ENCODE peak calls at places on chromosomes 5 and 9, in ten cellular contexts. P, V, O, I, W, U, J, H, F and M are unnamed samples.

GRCh38 chr9:133609311-133610098 is at the start of gene FAM163B:
- DNase-seq in O (no peak), J (no peak), P (no peak), H (peak), I (peak), U (no peak), F (peak), V (peak), W (peak), M (no peak)

GRCh38 chr9:94881023-94881422 is 154.5 kb downstream of the AOPEP start:
- DNase-seq in U (no peak), F (no peak), H (peak), J (no peak), P (no peak), O (no peak), W (peak), V (no peak), I (no peak), M (no peak)

GRCh38 chr5:95471922-95472321 is 80.8 kb downstream of the FAM81B start:
- DNase-seq in U (no peak), I (no peak), O (no peak), W (peak), F (no peak), H (peak), V (no peak), J (no peak), P (no peak), M (no peak)

GRCh38 chr5:34490501-34491250 is 165.5 kb upstream of the RAI14 start:
- DNase-seq in F (no peak), P (no peak), J (peak), U (no peak), I (no peak), V (no peak), O (no peak), H (peak), W (no peak), M (no peak)

GRCh38 chr9:132591751-132592314 is 9.4 kb downstream of the BARHL1 start:
- DNase-seq in I (no peak), V (no peak), F (no peak), J (no peak), P (no peak), W (no peak), U (no peak), O (no peak), H (no peak), M (no peak)

GRCh38 chr5:16457451-16457850 is 8.1 kb downstream of the ZNF622 start:
- DNase-seq in W (no peak), P (no peak), U (no peak), F (no peak), H (peak), I (no peak), O (no peak), J (no peak), V (no peak), M (no peak)

GRCh38 chr5:14406554-14406849 is 175.1 kb upstream of the OTULINL start:
- DNase-seq in V (no peak), W (peak), U (no peak), P (no peak), H (peak), F (no peak), I (no peak), J (no peak), O (no peak), M (no peak)

GRCh38 chr5:169265888-169266287 is 35.1 kb downstream of the SLIT3 start:
- DNase-seq in O (no peak), W (no peak), F (no peak), H (peak), P (no peak), I (no peak), U (no peak), J (no peak), V (no peak), M (no peak)

GRCh38 chr5:42943931-42944631 is 96.0 kb downstream of the ANXA2R start:
- DNase-seq in F (peak), H (no peak), I (no peak), V (no peak), P (no peak), O (no peak), J (no peak), W (no peak), U (no peak), M (no peak)

GRCh38 chr9:120344230-120344629 is 235.7 kb downstream of the CDK5RAP2 start:
- DNase-seq in H (peak), W (peak), I (no peak), P (no peak), F (no peak), V (no peak), O (peak), U (no peak), J (no peak), M (no peak)

GRCh38 chr5:98309785-98310566 is 463.5 kb upstream of the RGMB start:
- DNase-seq in I (no peak), J (no peak), U (peak), O (peak), P (no peak), W (peak), H (peak), V (no peak), F (peak), M (peak)

GRCh38 chr5:83831834-83832233 is 111.2 kb upstream of the HAPLN1 start:
- DNase-seq in W (no peak), F (no peak), U (no peak), O (no peak), I (no peak), H (no peak), V (no peak), P (no peak), J (no peak), M (no peak)

GRCh38 chr5:52800394-52801213 is 12.9 kb downstream of the ITGA1 start:
- DNase-seq in I (peak), W (peak), O (no peak), V (peak), U (no peak), J (peak), H (peak), P (peak), F (peak), M (no peak)

GRCh38 chr5:95591490-95591901 is 28.4 kb upstream of the GPR150 start:
- DNase-seq in O (no peak), F (no peak), I (no peak), W (peak), H (peak), V (no peak), U (no peak), J (no peak), P (no peak), M (peak)

GRCh38 chr5:140153255-140153654 is 21.7 kb upstream of the CYSTM1 start:
- DNase-seq in O (no peak), P (no peak), U (no peak), W (no peak), F (no peak), V (no peak), I (no peak), J (peak), H (no peak), M (no peak)

GRCh38 chr5:140153905-140154304 is 21.1 kb upstream of the CYSTM1 start:
- DNase-seq in J (peak), U (no peak), P (no peak), O (no peak), I (no peak), W (no peak), V (no peak), F (no peak), H (no peak), M (no peak)

GRCh38 chr5:140160432-140160831 is 14.6 kb upstream of the CYSTM1 start:
- DNase-seq in F (no peak), V (no peak), I (no peak), O (no peak), W (no peak), J (no peak), P (no peak), H (no peak), U (no peak), M (no peak)

GRCh38 chr5:140159014-140159927 is 15.7 kb upstream of the CYSTM1 start:
- DNase-seq in P (no peak), H (no peak), J (no peak), V (no peak), O (no peak), I (no peak), U (no peak), W (no peak), F (no peak), M (no peak)

DNA sequence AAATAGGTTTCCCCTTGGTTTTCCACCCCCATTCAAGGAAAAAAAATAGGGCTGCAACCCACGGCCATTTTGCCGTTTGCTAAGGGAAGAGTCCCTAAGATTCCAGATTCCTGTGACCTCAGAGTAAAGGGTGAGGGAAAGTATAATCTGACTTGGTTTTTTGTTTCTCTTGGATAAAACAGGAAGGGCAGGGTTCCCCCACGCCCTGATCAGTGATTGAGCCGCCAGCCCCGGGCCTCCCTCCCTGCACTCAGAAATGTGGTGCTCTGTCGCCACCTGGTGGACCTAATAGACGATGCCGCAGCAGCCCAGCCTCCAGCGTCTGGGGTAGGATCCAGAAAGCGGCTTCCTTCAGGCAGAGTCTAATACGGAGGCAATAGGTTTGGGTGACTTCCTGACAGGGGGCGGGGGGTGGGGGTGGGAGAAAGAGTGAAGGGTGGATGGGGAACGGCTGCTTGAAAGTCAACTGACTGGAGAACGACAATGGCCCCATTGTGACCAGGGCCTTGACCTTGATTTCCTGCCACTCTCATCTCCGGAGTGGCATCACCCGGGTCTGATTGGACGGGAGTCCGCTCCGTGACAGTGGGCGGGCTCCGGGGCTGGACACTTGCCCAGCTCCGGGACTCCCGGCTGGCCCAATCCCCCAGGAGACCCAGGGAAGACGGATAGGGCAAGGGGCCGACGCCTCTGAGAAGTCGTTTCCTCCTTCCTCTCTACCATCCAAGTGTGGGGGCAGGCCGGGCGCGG is 17.8 kb upstream of the CYSTM1 start:
- DNase-seq in V (peak), H (peak), J (peak), O (peak), F (peak), I (peak), W (peak), P (peak), U (no peak), M (peak)
- H3K4me3 ChIP-seq in V (peak), H (peak), J (peak), O (peak), F (peak), I (no peak), W (peak), P (peak), U (peak), M (peak)

GRCh38 chr5:10036136-10036535 is 213.6 kb downstream of the ATPSCKMT start:
- DNase-seq in H (peak), J (no peak), W (peak), U (no peak), P (no peak), I (no peak), V (no peak), O (no peak), F (no peak), M (no peak)

GRCh38 chr5:10031817-10032216 is 217.9 kb downstream of the ATPSCKMT start:
- DNase-seq in V (no peak), I (no peak), P (no peak), O (no peak), U (no peak), W (no peak), F (no peak), J (no peak), H (no peak), M (no peak)

GRCh38 chr5:10034008-10034407 is 215.7 kb downstream of the ATPSCKMT start:
- DNase-seq in U (no peak), W (no peak), V (no peak), P (no peak), I (peak), O (no peak), J (no peak), F (peak), H (peak), M (no peak)

DNA sequence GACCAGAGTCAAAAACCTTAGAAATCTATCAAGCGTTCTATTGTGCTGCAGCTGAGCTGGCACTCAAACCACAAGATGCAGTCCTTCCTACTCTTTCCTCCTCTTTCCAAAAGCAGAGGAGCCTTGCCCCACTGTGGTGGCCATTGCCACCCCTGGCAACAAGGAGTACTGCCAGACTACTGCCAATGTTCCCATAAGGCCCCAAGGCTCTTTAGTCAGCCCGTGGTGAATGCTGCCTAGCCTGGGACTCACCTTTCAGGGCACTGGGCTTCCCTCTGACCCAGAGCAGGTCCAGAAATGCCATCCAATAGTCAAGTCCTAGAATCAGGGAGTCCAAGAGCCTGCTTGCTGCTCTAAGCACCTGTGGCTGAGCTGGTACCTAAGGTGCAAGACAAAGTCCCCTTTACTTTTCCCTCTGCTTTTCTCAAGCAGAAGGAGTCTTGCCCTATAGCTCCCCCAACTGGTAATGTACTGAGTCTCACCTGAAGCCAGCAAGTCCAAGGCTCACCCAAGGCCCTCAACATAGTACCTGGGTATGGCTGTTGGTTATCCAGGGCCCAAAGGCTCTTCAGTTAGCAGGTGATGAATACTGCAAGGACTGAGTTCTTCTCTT is 219.4 kb downstream of the ATPSCKMT start:
- DNase-seq in J (no peak), V (no peak), P (no peak), O (no peak), H (peak), W (peak), I (no peak), F (no peak), U (no peak), M (peak)
- TF ChIP-seq CTCF in J (no peak), V (no peak), P (no peak), O (peak), H (peak), W (peak), I (no peak), F (no peak), U (peak), M (peak)

DNA sequence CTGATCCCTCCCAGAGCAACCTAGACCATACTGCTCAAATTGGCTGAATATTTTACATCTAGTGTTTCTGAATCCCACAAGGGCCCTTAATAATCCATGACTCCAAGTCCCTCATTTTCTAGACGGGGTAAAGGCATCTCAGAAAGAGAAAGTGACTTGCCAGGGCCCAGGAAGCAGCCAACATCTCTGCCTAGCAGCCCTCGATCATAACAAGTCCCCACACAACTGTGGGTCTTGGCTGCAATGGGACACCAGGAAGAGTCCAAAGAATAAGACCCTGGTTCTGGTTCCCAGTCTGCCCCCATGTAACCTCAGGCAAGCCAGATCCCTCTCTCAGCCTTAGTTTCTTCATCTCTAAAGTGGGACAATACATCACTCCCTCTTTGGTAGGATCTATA is 6.3 kb downstream of the ANXA6 start:
- DNase-seq in J (no peak), H (no peak), U (no peak), F (no peak), O (no peak), I (no peak), W (no peak), V (no peak), P (no peak), M (no peak)
- H3K4me3 ChIP-seq in J (peak), H (no peak), U (no peak), F (no peak), O (no peak), I (no peak), W (no peak), V (no peak), P (peak), M (peak)

DNA sequence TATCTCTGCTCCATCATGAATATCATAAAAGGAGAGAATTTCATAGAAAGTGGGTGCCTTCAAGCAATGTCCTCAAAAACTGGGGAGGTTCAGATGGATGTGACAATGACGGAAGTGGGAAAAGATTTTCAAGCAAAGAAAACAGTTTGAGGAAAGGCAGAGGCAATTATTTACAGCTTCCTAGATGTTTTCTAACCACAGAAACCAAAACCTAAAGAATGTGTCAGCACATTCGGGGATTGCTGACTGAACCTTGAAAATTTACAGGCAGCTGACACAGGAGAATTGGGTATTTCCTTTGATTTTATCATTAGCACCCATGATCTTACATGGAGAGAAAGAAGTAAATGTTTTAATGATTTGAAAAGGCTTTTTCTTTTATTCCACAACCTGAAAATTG is 369.0 kb downstream of the ACTL7B start:
- DNase-seq in V (no peak), U (no peak), I (no peak), W (no peak), O (no peak), J (no peak), P (no peak), F (no peak), H (peak), M (no peak)
- TF ChIP-seq CTCF in V (no peak), U (no peak), I (no peak), W (no peak), O (no peak), J (no peak), P (no peak), F (no peak), H (no peak), M (no peak)